ENCODE peak calls at places on chromosomes 16 and 17, in four cellular contexts. R, C, T and U are unnamed samples. For H3K4me1, the result is how much of the 10 kb centered on the place peaks cover.

GRCh38 chr17:19724501-19725420 is 8.4 kb upstream of the SLC47A2 start:
- ATAC-seq in R (no peak), C (no peak), T (no peak), U (no peak)

GRCh38 chr16:60815033-60815432 is 1221.2 kb downstream of the CDH8 start:
- ATAC-seq in R (no peak), C (no peak), T (no peak), U (no peak)

GRCh38 chr17:12744298-12744697 is 45.0 kb upstream of the ARHGAP44 start:
- ATAC-seq in R (no peak), C (no peak), T (no peak), U (peak)

GRCh38 chr16:66274335-66275110 is 92.0 kb upstream of the CDH5 start:
- ATAC-seq in R (peak), C (peak), T (peak), U (no peak)

GRCh38 chr17:222172-222571 is 40.7 kb upstream of the DOC2B start:
- ATAC-seq in R (no peak), C (no peak), T (no peak), U (no peak)

GRCh38 chr16:11136600-11136999 is 119.4 kb downstream of the SOCS1 start:
- ATAC-seq in R (no peak), C (no peak), T (no peak), U (no peak)

GRCh38 chr17:38619937-38620550 is 14.3 kb upstream of the SRCIN1 start:
- ATAC-seq in R (peak), C (no peak), T (no peak), U (no peak)

GRCh38 chr16:66979011-66979717 is 9.2 kb upstream of the CES4A start:
- ATAC-seq in R (no peak), C (peak), T (no peak), U (peak)

GRCh38 chr17:74921045-74921681 is 1.9 kb downstream of the USH1G start:
- ATAC-seq in R (peak), C (no peak), T (peak), U (no peak)

GRCh38 chr16:71840052-71840451 is 5.7 kb upstream of the ATXN1L start:
- ATAC-seq in R (no peak), C (no peak), T (no peak), U (no peak)

GRCh38 chr16:46612121-46612520 is 9.1 kb downstream of the SHCBP1 start:
- ATAC-seq in R (no peak), C (no peak), T (no peak), U (no peak)

GRCh38 chr17:15452746-15453145 is 14.7 kb downstream of the CDRT4 start:
- ATAC-seq in R (no peak), C (no peak), T (no peak), U (no peak)

GRCh38 chr17:32487460-32488176 is 825 bp downstream of the CDK5R1 start:
- ATAC-seq in R (peak), C (no peak), T (peak), U (no peak)

GRCh38 chr17:2580156-2580555 is 13.3 kb upstream of the PAFAH1B1 start:
- ATAC-seq in R (no peak), C (no peak), T (no peak), U (no peak)

GRCh38 chr16:84079664-84080063 is 37.1 kb upstream of the SLC38A8 start:
- ATAC-seq in R (no peak), C (no peak), T (no peak), U (no peak)

GRCh38 chr16:46894011-46894672 is 10.0 kb downstream of the GPT2 start:
- ATAC-seq in R (no peak), C (no peak), T (no peak), U (peak)

GRCh38 chr17:29069526-29070041 is 26.6 kb downstream of the PIPOX start:
- ATAC-seq in R (no peak), C (peak), T (no peak), U (no peak)

GRCh38 chr17:27079660-27080059 is 214.3 kb upstream of the WSB1 start:
- ATAC-seq in R (no peak), C (no peak), T (no peak), U (no peak)
- H3K4me1 ChIP-seq in R (under half), C (under half), T (under half), U (under half)

DNA sequence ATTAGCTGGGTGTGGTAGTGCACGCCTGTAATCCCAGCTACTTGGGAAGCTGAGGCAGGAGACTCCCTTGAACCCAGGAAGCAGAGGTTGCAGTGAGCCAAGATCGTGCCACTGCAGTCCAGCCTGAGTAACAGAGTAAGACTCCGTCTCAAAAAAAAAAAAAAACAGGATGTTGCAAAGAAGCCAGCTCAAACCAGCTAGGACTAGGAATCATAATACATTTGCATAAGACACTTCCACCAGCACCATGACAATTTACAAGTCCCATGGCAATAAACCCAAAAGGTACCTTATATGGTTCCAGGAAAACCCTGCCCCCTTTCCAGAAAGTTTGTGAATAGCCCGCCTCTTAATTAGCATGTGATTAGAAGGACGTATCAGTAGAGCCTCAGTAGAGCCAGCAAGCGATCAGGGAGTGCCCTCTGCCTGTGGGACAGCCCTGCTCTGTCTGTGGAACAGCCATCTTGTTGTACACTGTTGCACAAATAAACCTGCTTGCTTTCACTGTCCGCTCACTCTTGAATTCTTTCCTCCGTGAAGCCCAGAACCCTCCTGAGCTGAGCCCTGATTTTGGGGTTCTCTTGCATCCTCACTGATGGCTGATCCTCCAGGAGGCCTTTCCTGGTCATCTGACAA is 14.1 kb downstream of the NUPR1 start:
- ATAC-seq in R (no peak), C (peak), T (peak), U (no peak)
- TF ChIP-seq CTCF in R (peak), C (peak), T (no peak), U (no peak)

GRCh38 chr16:57432989-57433388 is 14.2 kb downstream of the CIAPIN1 start:
- ATAC-seq in R (peak), C (no peak), T (no peak), U (no peak)
- TF ChIP-seq EP300 in R (no peak), C (no peak), T (no peak), U (no peak)

DNA sequence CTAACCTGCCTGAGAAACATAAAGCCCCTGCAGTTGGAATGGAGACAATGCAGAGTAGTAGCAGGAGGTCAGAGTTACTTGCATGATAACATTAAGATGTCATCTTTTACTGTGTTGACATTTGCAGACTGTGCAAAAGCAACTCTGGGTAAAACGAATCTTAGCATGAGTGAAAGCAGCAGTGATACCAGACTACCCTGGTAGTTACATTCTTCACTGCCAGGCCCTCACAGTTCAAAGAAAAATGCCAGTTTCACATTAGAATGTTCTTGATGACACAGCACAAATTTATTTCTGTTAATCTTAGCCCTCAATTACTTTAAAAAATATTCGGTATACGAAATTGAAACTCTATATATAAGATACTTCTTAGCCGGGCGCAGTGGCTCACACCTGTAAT is 12.2 kb downstream of the MPHOSPH6 start:
- ATAC-seq in R (no peak), C (peak), T (no peak), U (no peak)
- H3K4me1 ChIP-seq in R (under half), C (under half), T (under half), U (under half)

DNA sequence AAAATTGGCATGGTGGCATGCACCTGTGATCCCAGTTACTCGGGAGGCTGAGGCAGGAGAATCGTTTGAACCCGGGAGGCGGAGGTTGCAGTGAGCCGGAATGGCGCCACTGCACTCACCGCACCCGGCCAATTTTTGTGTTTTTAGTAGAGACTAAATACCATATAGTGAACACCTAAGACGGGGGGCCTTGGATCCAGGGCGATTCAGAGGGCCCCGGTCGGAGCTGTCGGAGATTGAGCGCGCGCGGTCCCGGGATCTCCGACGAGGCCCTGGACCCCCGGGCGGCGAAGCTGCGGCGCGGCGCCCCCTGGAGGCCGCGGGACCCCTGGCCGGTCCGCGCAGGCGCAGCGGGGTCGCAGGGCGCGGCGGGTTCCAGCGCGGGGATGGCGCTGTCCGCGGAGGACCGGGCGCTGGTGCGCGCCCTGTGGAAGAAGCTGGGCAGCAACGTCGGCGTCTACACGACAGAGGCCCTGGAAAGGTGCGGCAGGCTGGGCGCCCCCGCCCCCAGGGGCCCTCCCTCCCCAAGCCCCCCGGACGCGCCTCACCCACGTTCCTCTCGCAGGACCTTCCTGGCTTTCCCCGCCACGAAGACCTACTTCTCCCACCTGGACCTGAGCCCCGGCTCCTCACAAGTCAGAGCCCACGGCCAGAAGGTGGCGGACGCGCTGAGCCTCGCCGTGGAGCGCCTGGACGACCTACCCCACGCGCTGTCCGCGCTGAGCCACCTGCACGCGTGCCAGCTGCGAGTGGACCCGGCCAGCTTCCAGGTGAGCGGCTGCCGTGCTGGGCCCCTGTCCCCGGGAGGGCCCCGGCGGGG is at the start of gene HBQ1:
- ATAC-seq in R (peak), C (peak), T (peak), U (peak)
- TF ChIP-seq CTCF in R (peak), C (peak), T (peak), U (no peak)

GRCh38 chr17:47649153-47649971 is at the start of gene KPNB1:
- ATAC-seq in R (peak), C (peak), T (peak), U (peak)
- TF ChIP-seq EP300 in R (peak), C (peak), T (no peak), U (no peak)

GRCh38 chr17:63955791-63956190 is 16.9 kb downstream of the SCN4A start:
- ATAC-seq in R (no peak), C (no peak), T (no peak), U (no peak)

GRCh38 chr17:63954402-63955063 is 18.2 kb downstream of the SCN4A start:
- ATAC-seq in R (no peak), C (no peak), T (peak), U (no peak)

GRCh38 chr17:63955232-63955631 is 17.5 kb downstream of the SCN4A start:
- ATAC-seq in R (no peak), C (no peak), T (no peak), U (no peak)

GRCh38 chr17:63960006-63960405 is 12.7 kb downstream of the SCN4A start:
- ATAC-seq in R (no peak), C (no peak), T (no peak), U (no peak)

DNA sequence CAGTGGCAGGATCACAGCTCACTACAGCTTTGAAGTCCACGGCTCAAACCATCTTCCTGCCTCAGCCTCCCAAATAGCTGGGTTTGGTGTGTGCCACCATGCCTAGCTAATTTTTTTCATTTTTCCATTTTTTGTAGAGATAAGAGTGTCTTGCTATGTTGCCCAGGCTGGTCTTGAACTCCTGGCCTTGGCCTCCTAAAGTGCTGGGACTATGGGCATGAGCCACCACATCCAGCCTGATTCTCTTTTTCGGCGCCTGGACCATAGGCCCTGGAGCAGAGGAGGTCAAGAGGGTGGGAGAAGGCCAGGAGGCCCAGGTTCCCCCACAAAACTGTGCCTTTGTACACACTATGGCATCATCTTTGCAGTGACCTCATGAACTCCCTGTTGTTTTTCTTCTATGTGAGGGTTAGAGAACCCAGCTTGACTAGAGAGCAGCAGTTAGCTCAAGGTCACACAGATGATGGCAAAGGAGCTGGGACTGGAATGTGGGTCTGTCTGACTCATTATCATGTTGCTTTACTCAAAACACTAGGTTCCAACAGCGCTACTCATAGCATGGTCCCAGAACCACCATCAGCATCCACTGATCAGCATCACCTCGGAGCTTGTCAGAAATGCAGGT is 16.3 kb downstream of the SCN4A start:
- ATAC-seq in R (peak), C (no peak), T (no peak), U (no peak)
- H3K4me1 ChIP-seq in R (under half), C (under half), T (under half), U (under half)